ENCODE peak calls at places on chromosomes 13 and 19, in four cellular contexts. Z is ovary, M is tibial artery, S is left lung. W is an unnamed sample.

GRCh38 chr19:7450243-7451223 is 38.3 kb downstream of the PEX11G start:
- DNase-seq in Z (no peak), M (no peak), S (no peak), W (no peak)

GRCh38 chr13:72696590-72696989 is 30.8 kb downstream of the MZT1 start:
- DNase-seq in Z (no peak), M (no peak), S (no peak), W (no peak)

GRCh38 chr13:45492538-45492937 is 27.8 kb downstream of the COG3 start:
- DNase-seq in Z (no peak), M (no peak), S (no peak), W (no peak)

GRCh38 chr19:54478677-54479266 is 5.7 kb upstream of the CDC42EP5 start:
- DNase-seq in Z (no peak), M (no peak), S (no peak), W (no peak)

GRCh38 chr13:98537740-98538139 is 39.2 kb downstream of the STK24 start:
- DNase-seq in Z (no peak), M (no peak), S (no peak), W (no peak)

GRCh38 chr13:45219938-45220375 is 19.1 kb upstream of the KCTD4 start:
- DNase-seq in Z (no peak), M (no peak), S (no peak), W (no peak)

GRCh38 chr13:46182491-46182877 is 507 bp upstream of the LCP1 start:
- DNase-seq in Z (no peak), M (no peak), S (no peak), W (no peak)

GRCh38 chr13:48004201-48004600 is 3.1 kb upstream of the SUCLA2 start:
- DNase-seq in Z (no peak), M (no peak), S (no peak), W (no peak)

GRCh38 chr13:112905990-112906641 is 62.9 kb upstream of the MCF2L start:
- DNase-seq in Z (no peak), M (no peak), S (no peak), W (no peak)

GRCh38 chr13:95193509-95194230 is 107.6 kb downstream of the ABCC4 start:
- DNase-seq in Z (no peak), M (no peak), S (no peak), W (no peak)

GRCh38 chr19:51746731-51747130 is 4.9 kb downstream of the FPR1 start:
- DNase-seq in Z (no peak), M (no peak), S (no peak), W (no peak)

GRCh38 chr13:99123101-99124045 is 77.3 kb upstream of the UBAC2 start:
- DNase-seq in Z (no peak), M (no peak), S (no peak), W (no peak)

GRCh38 chr19:7870571-7871279 is 3.5 kb downstream of the PRR36 start:
- DNase-seq in Z (peak; percentile 82), M (no peak), S (peak; percentile 64), W (peak; percentile 81)

GRCh38 chr13:40781717-40782116 is 7.7 kb upstream of the SLC25A15 start:
- DNase-seq in Z (no peak), M (no peak), S (no peak), W (no peak)

GRCh38 chr13:114124486-114124885 is 7.9 kb downstream of the RASA3 start:
- DNase-seq in Z (no peak), M (no peak), S (no peak), W (no peak)

GRCh38 chr13:114125589-114125988 is 6.8 kb downstream of the RASA3 start:
- DNase-seq in Z (no peak), M (no peak), S (no peak), W (no peak)

GRCh38 chr13:114123876-114124275 is 8.5 kb downstream of the RASA3 start:
- DNase-seq in Z (no peak), M (no peak), S (no peak), W (no peak)

GRCh38 chr13:114123448-114123847 is 9.0 kb downstream of the RASA3 start:
- DNase-seq in Z (no peak), M (no peak), S (no peak), W (no peak)

GRCh38 chr13:114124921-114125320 is 7.5 kb downstream of the RASA3 start:
- DNase-seq in Z (no peak), M (no peak), S (no peak), W (no peak)
- H3K4me1 ChIP-seq in Z (peaks cover 2% of the 10 kb centered on the region), M (peaks cover 44% of the 10 kb centered on the region), S (peaks cover 74% of the 10 kb centered on the region), W (peaks cover 23% of the 10 kb centered on the region)

GRCh38 chr13:43965446-43965845 is 85.7 kb downstream of the LACC1 start:
- DNase-seq in Z (no peak), M (no peak), S (no peak), W (no peak)
- TF ChIP-seq CTCF in Z (no peak), M (no peak), S (no peak), W (no peak)

DNA sequence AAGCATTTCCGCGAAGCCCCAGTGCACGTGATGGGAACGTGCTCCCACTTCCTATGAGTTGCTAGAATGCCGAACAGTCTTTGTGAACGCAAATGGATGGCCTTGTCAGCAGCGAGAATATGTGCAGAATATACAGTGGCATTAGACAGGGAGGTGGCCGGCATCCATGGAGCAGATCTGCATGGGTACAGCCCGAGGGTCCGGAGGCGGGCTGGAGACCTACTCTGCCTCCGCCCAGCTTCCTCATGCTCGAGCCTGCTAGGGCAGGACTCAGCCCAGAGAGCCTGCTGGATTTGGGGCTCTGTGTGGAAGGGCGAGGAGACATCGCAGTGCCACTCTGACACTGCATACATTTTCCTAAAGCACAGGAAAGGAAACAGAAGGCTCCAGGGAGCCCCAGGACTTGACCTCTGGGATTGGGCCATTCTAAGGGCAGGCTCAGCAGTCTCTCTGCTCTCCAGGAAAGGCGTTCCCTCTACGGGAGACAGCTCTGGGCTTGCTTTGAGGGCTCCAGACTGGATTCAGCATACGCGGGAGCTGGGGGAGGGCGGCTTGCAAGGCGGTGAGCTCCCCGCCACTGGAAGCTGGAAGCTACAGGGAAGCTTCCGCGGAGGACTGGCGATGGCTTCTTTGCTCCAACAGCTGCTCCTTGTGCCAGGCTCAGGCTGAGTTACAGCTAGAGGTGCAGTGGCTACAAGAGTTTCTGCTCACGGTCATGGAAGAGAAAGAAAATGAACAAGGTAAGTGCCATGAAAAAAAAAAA is 56.0 kb upstream of the UQCRFS1 start:
- DNase-seq in Z (no peak), M (peak; percentile 40), S (no peak), W (no peak)
- H3K4me1 ChIP-seq in Z (no peaks in the 10 kb centered on the region), M (no peaks in the 10 kb centered on the region), S (no peaks in the 10 kb centered on the region), W (no peaks in the 10 kb centered on the region)

GRCh38 chr13:27712421-27712820 is 79.9 kb upstream of the GSX1 start:
- DNase-seq in Z (no peak), M (no peak), S (no peak), W (peak; percentile 26)
- TF ChIP-seq CTCF in Z (no peak), M (peak; percentile 39), S (peak; percentile 34), W (peak; percentile 39)

DNA sequence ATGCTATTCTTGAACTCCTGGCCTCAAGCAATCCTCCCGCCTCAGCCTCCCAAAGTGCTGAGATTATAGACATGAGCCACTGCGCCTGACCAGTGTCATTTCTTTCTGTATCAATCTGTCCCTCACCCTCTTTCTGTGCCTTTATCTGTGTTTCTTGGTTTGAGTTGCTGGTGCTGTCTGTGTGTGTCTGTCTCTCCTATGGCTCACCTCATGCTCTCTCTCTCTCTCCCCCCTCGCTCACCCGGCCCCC is 9.9 kb downstream of the IRF2BP1 start:
- DNase-seq in Z (no peak), M (no peak), S (no peak), W (no peak)
- H3K4me1 ChIP-seq in Z (no peaks in the 10 kb centered on the region), M (peaks cover 10% of the 10 kb centered on the region), S (peaks cover 10% of the 10 kb centered on the region), W (no peaks in the 10 kb centered on the region)

GRCh38 chr13:91986771-91987515 is 588.5 kb downstream of the GPC5 start:
- DNase-seq in Z (no peak), M (no peak), S (no peak), W (no peak)
- TF ChIP-seq CTCF in Z (no peak), M (no peak), S (no peak), W (no peak)